ENCODE peak calls at places on chromosome 19, in seven cellular contexts. One of them, this sample, is unnamed. For H3K27me3, the result is how much of the 10 kb centered on the place peaks cover.

GRCh38 chr19:51318687-51319675 is 7.5 kb downstream of the IGLON5 start:
- DNase-seq in endothelial cell of umbilical vein: no peak
- DNase-seq in tibial nerve: no peak
- DNase-seq in HAP-1: no peak
- DNase-seq in BE2C: no peak
- DNase-seq in AG04450: no peak
- DNase-seq in small intestine: no peak
- DNase-seq in this sample: no peak

GRCh38 chr19:30450101-30450500 is 77.9 kb downstream of the ZNF536 start:
- DNase-seq in endothelial cell of umbilical vein: no peak
- DNase-seq in tibial nerve: no peak
- DNase-seq in HAP-1: peak
- DNase-seq in BE2C: peak
- DNase-seq in AG04450: no peak
- DNase-seq in small intestine: no peak
- DNase-seq in this sample: no peak

GRCh38 chr19:16078759-16079707 is 2.7 kb downstream of the TPM4 start:
- DNase-seq in endothelial cell of umbilical vein: peak
- DNase-seq in tibial nerve: peak
- DNase-seq in HAP-1: peak
- DNase-seq in BE2C: peak
- DNase-seq in AG04450: peak
- DNase-seq in small intestine: peak
- DNase-seq in this sample: peak

GRCh38 chr19:31144471-31144870 is 204.8 kb downstream of the TSHZ3 start:
- DNase-seq in endothelial cell of umbilical vein: no peak
- DNase-seq in tibial nerve: no peak
- DNase-seq in HAP-1: no peak
- DNase-seq in BE2C: no peak
- DNase-seq in AG04450: no peak
- DNase-seq in small intestine: no peak
- DNase-seq in this sample: no peak

GRCh38 chr19:4967738-4968461 is 1.0 kb upstream of the KDM4B start:
- DNase-seq in endothelial cell of umbilical vein: no peak
- DNase-seq in tibial nerve: no peak
- DNase-seq in HAP-1: peak
- DNase-seq in BE2C: no peak
- DNase-seq in AG04450: no peak
- DNase-seq in small intestine: no peak
- DNase-seq in this sample: no peak

GRCh38 chr19:20079487-20079886 is 1.7 kb downstream of the ZNF90 start:
- DNase-seq in endothelial cell of umbilical vein: no peak
- DNase-seq in tibial nerve: no peak
- DNase-seq in HAP-1: no peak
- DNase-seq in BE2C: no peak
- DNase-seq in AG04450: no peak
- DNase-seq in small intestine: peak
- DNase-seq in this sample: no peak

GRCh38 chr19:40398417-40399056 is 8.6 kb upstream of the HIPK4 start:
- DNase-seq in endothelial cell of umbilical vein: peak
- DNase-seq in tibial nerve: no peak
- DNase-seq in HAP-1: peak
- DNase-seq in BE2C: peak
- DNase-seq in AG04450: no peak
- DNase-seq in small intestine: peak
- DNase-seq in this sample: no peak

GRCh38 chr19:36950335-36951119 is 34.4 kb downstream of the ZNF568 start:
- DNase-seq in endothelial cell of umbilical vein: no peak
- DNase-seq in tibial nerve: no peak
- DNase-seq in HAP-1: no peak
- DNase-seq in BE2C: no peak
- DNase-seq in AG04450: no peak
- DNase-seq in small intestine: no peak
- DNase-seq in this sample: no peak

GRCh38 chr19:24072720-24073119 is 14.3 kb upstream of the ZNF254 start:
- DNase-seq in endothelial cell of umbilical vein: no peak
- DNase-seq in tibial nerve: no peak
- DNase-seq in HAP-1: no peak
- DNase-seq in BE2C: no peak
- DNase-seq in AG04450: no peak
- DNase-seq in small intestine: no peak
- DNase-seq in this sample: no peak
- H3K27me3 ChIP-seq in endothelial cell of umbilical vein: under half
- H3K27me3 ChIP-seq in tibial nerve: under half
- H3K27me3 ChIP-seq in HAP-1: under half
- H3K27me3 ChIP-seq in BE2C: under half
- H3K27me3 ChIP-seq in AG04450: under half
- H3K27me3 ChIP-seq in small intestine: under half
- H3K27me3 ChIP-seq in this sample: under half

GRCh38 chr19:33297401-33298145 is 4.8 kb downstream of the CEBPA start:
- DNase-seq in endothelial cell of umbilical vein: no peak
- DNase-seq in tibial nerve: no peak
- DNase-seq in HAP-1: no peak
- DNase-seq in BE2C: no peak
- DNase-seq in AG04450: no peak
- DNase-seq in small intestine: peak
- DNase-seq in this sample: no peak
- H3K27me3 ChIP-seq in endothelial cell of umbilical vein: under half
- H3K27me3 ChIP-seq in tibial nerve: under half
- H3K27me3 ChIP-seq in HAP-1: under half
- H3K27me3 ChIP-seq in BE2C: under half
- H3K27me3 ChIP-seq in AG04450: under half
- H3K27me3 ChIP-seq in small intestine: under half
- H3K27me3 ChIP-seq in this sample: under half

GRCh38 chr19:48524728-48525127 is 13.1 kb upstream of the LMTK3 start:
- DNase-seq in endothelial cell of umbilical vein: no peak
- DNase-seq in tibial nerve: no peak
- DNase-seq in HAP-1: no peak
- DNase-seq in BE2C: no peak
- DNase-seq in AG04450: no peak
- DNase-seq in small intestine: no peak
- DNase-seq in this sample: no peak
- H3K27me3 ChIP-seq in endothelial cell of umbilical vein: under half
- H3K27me3 ChIP-seq in tibial nerve: under half
- H3K27me3 ChIP-seq in HAP-1: under half
- H3K27me3 ChIP-seq in BE2C: under half
- H3K27me3 ChIP-seq in AG04450: under half
- H3K27me3 ChIP-seq in small intestine: under half
- H3K27me3 ChIP-seq in this sample: under half

GRCh38 chr19:42150353-42150752 is 18.1 kb upstream of the POU2F2 start:
- DNase-seq in endothelial cell of umbilical vein: no peak
- DNase-seq in tibial nerve: no peak
- DNase-seq in HAP-1: no peak
- DNase-seq in BE2C: no peak
- DNase-seq in AG04450: no peak
- DNase-seq in small intestine: no peak
- DNase-seq in this sample: no peak
- H3K27me3 ChIP-seq in endothelial cell of umbilical vein: under half
- H3K27me3 ChIP-seq in tibial nerve: under half
- H3K27me3 ChIP-seq in HAP-1: under half
- H3K27me3 ChIP-seq in BE2C: under half
- H3K27me3 ChIP-seq in AG04450: half or more
- H3K27me3 ChIP-seq in small intestine: under half
- H3K27me3 ChIP-seq in this sample: half or more

GRCh38 chr19:47848871-47849473 is 10.1 kb upstream of the TPRX2 start:
- DNase-seq in endothelial cell of umbilical vein: no peak
- DNase-seq in tibial nerve: no peak
- DNase-seq in HAP-1: peak
- DNase-seq in BE2C: no peak
- DNase-seq in AG04450: no peak
- DNase-seq in small intestine: no peak
- DNase-seq in this sample: no peak

GRCh38 chr19:47853003-47853402 is 6.0 kb upstream of the TPRX2 start:
- DNase-seq in endothelial cell of umbilical vein: no peak
- DNase-seq in tibial nerve: no peak
- DNase-seq in HAP-1: no peak
- DNase-seq in BE2C: no peak
- DNase-seq in AG04450: no peak
- DNase-seq in small intestine: no peak
- DNase-seq in this sample: no peak

GRCh38 chr19:47842941-47843340 is 16.1 kb upstream of the TPRX2 start:
- DNase-seq in endothelial cell of umbilical vein: no peak
- DNase-seq in tibial nerve: no peak
- DNase-seq in HAP-1: no peak
- DNase-seq in BE2C: no peak
- DNase-seq in AG04450: no peak
- DNase-seq in small intestine: no peak
- DNase-seq in this sample: no peak

DNA sequence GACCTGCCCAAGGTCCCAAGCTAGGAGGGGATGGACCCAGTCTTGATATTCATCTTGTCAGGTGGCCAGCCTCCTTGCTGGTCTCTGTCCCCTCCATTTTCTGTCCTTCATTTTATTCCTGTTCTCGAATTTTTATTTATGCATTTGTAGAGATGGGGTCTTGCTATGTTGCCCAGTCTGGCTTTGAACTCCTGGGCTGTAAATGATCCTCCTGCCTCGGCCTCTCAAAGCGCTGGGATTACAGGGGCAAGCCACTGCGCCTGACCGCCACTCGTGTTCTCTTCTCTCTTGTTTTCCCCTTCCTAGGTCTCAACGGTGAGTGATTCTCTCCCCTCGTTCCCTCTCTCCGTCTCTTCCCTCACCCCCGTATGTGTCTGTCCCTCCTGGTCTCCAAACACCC is 10.6 kb upstream of the TPRX2 start:
- DNase-seq in endothelial cell of umbilical vein: no peak
- DNase-seq in tibial nerve: no peak
- DNase-seq in HAP-1: no peak
- DNase-seq in BE2C: no peak
- DNase-seq in AG04450: no peak
- DNase-seq in small intestine: no peak
- DNase-seq in this sample: no peak
- H3K27me3 ChIP-seq in endothelial cell of umbilical vein: under half
- H3K27me3 ChIP-seq in tibial nerve: under half
- H3K27me3 ChIP-seq in HAP-1: under half
- H3K27me3 ChIP-seq in BE2C: under half
- H3K27me3 ChIP-seq in AG04450: under half
- H3K27me3 ChIP-seq in small intestine: under half
- H3K27me3 ChIP-seq in this sample: under half

DNA sequence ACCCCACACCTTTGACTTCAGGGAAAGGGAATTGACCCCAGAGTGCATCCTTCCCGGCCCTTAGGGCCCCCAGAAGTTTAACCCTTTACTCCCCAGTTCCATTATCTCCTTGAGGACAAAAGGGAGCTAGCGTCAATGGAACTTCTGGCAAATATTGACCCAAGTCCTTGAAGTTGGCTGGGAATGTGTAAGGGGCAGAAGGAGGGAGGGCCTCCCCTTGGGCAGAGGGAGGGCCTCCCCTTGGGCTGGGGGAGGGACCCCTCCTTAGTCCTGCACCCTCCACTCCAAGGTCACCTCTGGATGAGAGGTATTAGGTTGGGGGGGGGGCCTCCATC is 3.0 kb upstream of the TMEM59L start:
- DNase-seq in endothelial cell of umbilical vein: no peak
- DNase-seq in tibial nerve: no peak
- DNase-seq in HAP-1: no peak
- DNase-seq in BE2C: no peak
- DNase-seq in AG04450: no peak
- DNase-seq in small intestine: no peak
- DNase-seq in this sample: no peak
- H3K27me3 ChIP-seq in endothelial cell of umbilical vein: half or more
- H3K27me3 ChIP-seq in tibial nerve: under half
- H3K27me3 ChIP-seq in HAP-1: half or more
- H3K27me3 ChIP-seq in BE2C: half or more
- H3K27me3 ChIP-seq in AG04450: half or more
- H3K27me3 ChIP-seq in small intestine: half or more
- H3K27me3 ChIP-seq in this sample: half or more